ENCODE peak calls at places on chromosomes 11 and 22, in four cellular contexts. T, G, J and R are unnamed samples.

GRCh38 chr11:28849053-28849452 is 740.9 kb downstream of the METTL15 start:
- DNase-seq in T (no peak), G (no peak), J (peak), R (no peak)

GRCh38 chr11:6828103-6828502 is 17.4 kb upstream of the OR10A5 start:
- DNase-seq in T (no peak), G (no peak), J (no peak), R (no peak)

GRCh38 chr11:63837027-63837688 is 1.8 kb upstream of the MARK2 start:
- DNase-seq in T (peak), G (peak), J (peak), R (no peak)

GRCh38 chr11:19931141-19931767 is 218.6 kb downstream of the NAV2 start:
- DNase-seq in T (no peak), G (peak), J (no peak), R (no peak)

GRCh38 chr11:9625728-9626127 is 38.1 kb upstream of the SWAP70 start:
- DNase-seq in T (no peak), G (no peak), J (no peak), R (no peak)

GRCh38 chr11:43924112-43924855 is 18.2 kb upstream of the C11orf96 start:
- DNase-seq in T (no peak), G (no peak), J (no peak), R (no peak)

GRCh38 chr11:73320786-73321325 is 12.8 kb downstream of the ARHGEF17 start:
- DNase-seq in T (no peak), G (peak), J (peak), R (no peak)

GRCh38 chr11:106133529-106133928 is 56.1 kb downstream of the AASDHPPT start:
- DNase-seq in T (peak), G (peak), J (no peak), R (no peak)

GRCh38 chr22:39349506-39349966 is 255 bp upstream of the SYNGR1 start:
- DNase-seq in T (peak), G (no peak), J (no peak), R (no peak)

GRCh38 chr22:40006641-40007040 is 11.9 kb downstream of the FAM83F start:
- DNase-seq in T (no peak), G (no peak), J (no peak), R (no peak)

GRCh38 chr22:31343235-31344191 is 2.6 kb downstream of the PATZ1 start:
- DNase-seq in T (peak), G (peak), J (peak), R (no peak)

GRCh38 chr11:6505577-6506240 is 8.6 kb downstream of the DNHD1 start:
- DNase-seq in T (peak), G (peak), J (peak), R (no peak)

GRCh38 chr11:111417011-111417765 is 38.1 kb upstream of the POU2AF1 start:
- DNase-seq in T (peak), G (no peak), J (no peak), R (no peak)

GRCh38 chr22:22940961-22941605 is 53.5 kb downstream of the IGLL5 start:
- DNase-seq in T (no peak), G (no peak), J (no peak), R (no peak)

GRCh38 chr11:101127348-101127698 is 2.3 kb downstream of the PGR start:
- DNase-seq in T (no peak), G (no peak), J (peak), R (no peak)

GRCh38 chr11:96299155-96299883 is 43.7 kb downstream of the MAML2 start:
- DNase-seq in T (no peak), G (no peak), J (no peak), R (no peak)

GRCh38 chr22:20188567-20188877 is 37.7 kb upstream of the CCDC188 start:
- DNase-seq in T (no peak), G (no peak), J (no peak), R (no peak)

GRCh38 chr22:21931056-21931455 is 21.6 kb downstream of the PPM1F start:
- DNase-seq in T (no peak), G (no peak), J (no peak), R (no peak)

GRCh38 chr11:128689586-128689945 is 4.3 kb upstream of the FLI1 start:
- DNase-seq in T (no peak), G (no peak), J (no peak), R (no peak)

GRCh38 chr22:24432059-24432853 is 4.9 kb downstream of the ADORA2A start:
- DNase-seq in T (peak), G (peak), J (peak), R (no peak)

GRCh38 chr11:131470526-131470925 is 100.1 kb downstream of the NTM start:
- DNase-seq in T (no peak), G (no peak), J (no peak), R (no peak)

GRCh38 chr11:2139118-2139490 is at the start of gene IGF2:
- DNase-seq in T (no peak), G (peak), J (no peak), R (no peak)

GRCh38 chr11:79170289-79170688 is 270.5 kb downstream of the TENM4 start:
- DNase-seq in T (no peak), G (no peak), J (no peak), R (no peak)

GRCh38 chr11:18392434-18393321 is 1.7 kb upstream of the LDHA start:
- DNase-seq in T (no peak), G (no peak), J (peak), R (no peak)

GRCh38 chr11:131449391-131450019 is 79.1 kb downstream of the NTM start:
- DNase-seq in T (no peak), G (no peak), J (no peak), R (no peak)

DNA sequence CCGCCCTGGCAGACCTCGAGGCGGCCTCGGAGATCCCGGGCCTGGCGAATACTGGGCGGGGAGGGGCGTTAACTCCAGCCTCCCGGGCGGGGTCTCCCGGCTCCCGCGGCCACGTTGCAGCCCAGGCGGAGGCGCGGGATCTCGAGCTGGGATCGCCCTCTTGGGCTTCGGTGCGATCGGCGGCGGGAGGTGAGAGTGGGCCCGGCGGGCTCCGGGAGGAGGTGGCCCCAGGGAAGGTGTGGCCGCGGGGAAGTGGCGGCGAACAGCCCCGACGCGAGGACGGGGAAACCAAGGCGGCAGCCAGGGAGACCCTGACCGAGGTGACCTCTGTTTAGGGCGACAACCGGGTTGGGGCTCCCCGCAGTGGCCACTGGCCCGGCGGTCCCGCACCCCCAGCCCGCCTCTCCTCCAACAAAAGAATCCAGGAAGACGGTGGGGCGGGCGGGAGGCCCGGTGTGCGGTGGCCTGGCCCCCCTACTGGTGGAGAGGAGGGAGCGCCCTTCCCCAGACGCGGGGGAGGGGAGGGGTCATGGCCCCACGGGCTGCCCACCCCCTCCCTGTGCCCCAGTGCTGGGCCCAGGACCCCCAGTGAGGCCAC is at the start of gene PHETA2:
- DNase-seq in T (no peak), G (peak), J (no peak), R (no peak)
- TF ChIP-seq CTCF in T (peak), G (peak), J (no peak), R (peak)

DNA sequence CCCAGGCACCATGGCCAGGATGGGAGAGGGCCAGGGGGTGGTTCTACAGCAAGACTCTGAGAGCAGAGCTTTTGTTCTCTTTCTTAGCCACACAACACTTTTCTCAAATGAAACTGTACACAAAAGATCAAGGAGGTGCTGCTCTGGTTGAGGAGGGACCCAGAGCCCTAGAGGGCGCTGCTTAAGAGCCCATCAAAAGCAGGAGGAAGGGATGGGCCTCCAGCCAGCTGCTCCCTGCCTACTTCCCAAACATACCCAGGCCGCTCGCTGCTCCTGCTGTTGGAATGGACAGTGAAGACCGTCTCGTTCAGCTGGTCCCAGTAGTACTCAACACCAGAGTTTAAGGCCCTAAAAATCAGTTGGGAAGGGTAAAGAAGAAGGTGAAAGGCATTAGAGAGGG is 18.4 kb upstream of the CHRM4 start:
- DNase-seq in T (no peak), G (peak), J (no peak), R (no peak)
- TF ChIP-seq CTCF in T (peak), G (peak), J (no peak), R (no peak)

GRCh38 chr11:59144096-59144495 is 1.4 kb downstream of the FAM111A start:
- DNase-seq in T (peak), G (no peak), J (no peak), R (no peak)

GRCh38 chr11:59141673-59142460 is 789 bp upstream of the FAM111A start:
- DNase-seq in T (no peak), G (no peak), J (peak), R (no peak)

GRCh38 chr11:59141191-59141590 is 1.5 kb upstream of the FAM111A start:
- DNase-seq in T (no peak), G (no peak), J (no peak), R (no peak)

GRCh38 chr11:59144579-59145345 is 2.1 kb downstream of the FAM111A start:
- DNase-seq in T (peak), G (peak), J (peak), R (peak)

GRCh38 chr11:59142530-59143507 is at the start of gene FAM111A:
- DNase-seq in T (peak), G (peak), J (peak), R (peak)
- TF ChIP-seq CTCF in T (peak), G (peak), J (no peak), R (peak)

GRCh38 chr11:120473486-120473885 is 38.1 kb upstream of the GRIK4 start:
- DNase-seq in T (no peak), G (no peak), J (no peak), R (no peak)
- TF ChIP-seq CTCF in T (no peak), G (no peak), J (no peak), R (no peak)

DNA sequence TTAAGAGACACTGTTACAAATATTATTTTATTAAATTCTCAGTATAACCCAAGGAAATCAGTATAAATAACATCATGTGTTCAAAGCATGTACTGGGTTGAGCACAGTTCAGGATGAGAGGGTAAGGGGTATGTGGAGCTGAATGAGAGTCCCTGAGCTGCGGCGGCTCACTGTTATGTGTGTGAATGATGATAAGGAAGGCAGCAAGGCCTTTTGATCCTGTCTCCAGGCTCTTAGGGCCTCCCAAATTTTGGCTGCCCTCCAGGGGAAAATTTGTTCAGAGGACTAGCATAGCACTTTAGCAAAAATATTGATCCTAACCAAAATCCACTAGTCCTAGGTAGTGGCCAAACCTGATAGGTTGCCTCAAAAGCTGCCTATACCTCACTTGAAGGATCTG is 86.1 kb upstream of the SPON1 start:
- DNase-seq in T (no peak), G (no peak), J (no peak), R (no peak)
- TF ChIP-seq CTCF in T (no peak), G (no peak), J (no peak), R (no peak)

DNA sequence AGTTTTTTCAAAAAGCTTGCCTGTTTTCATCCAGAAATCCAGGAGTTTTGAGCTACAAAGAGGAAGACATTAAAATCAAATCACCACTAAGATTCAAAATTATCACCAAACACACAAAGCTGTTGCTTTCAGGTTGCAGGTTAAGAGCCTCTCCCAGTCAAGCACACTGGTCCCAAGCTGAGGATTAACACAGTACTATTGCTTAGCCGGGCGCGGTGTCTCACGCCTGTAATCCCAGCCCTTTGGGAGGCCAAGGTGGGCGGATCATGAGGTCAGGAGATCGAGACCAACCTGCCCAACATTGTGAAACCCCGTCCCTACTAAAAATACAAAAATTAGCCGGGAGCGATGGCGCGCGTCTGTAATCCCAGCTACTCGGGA is 1165.1 kb downstream of the LRRC4C start:
- DNase-seq in T (no peak), G (no peak), J (no peak), R (no peak)
- TF ChIP-seq CTCF in T (peak), G (no peak), J (no peak), R (no peak)

GRCh38 chr22:44701187-44701586 is 817 bp upstream of the PRR5 start:
- DNase-seq in T (no peak), G (no peak), J (no peak), R (no peak)

GRCh38 chr22:44703269-44703870 is 1.4 kb downstream of the PRR5 start:
- DNase-seq in T (no peak), G (no peak), J (no peak), R (no peak)

GRCh38 chr22:44704159-44705021 is 2.4 kb downstream of the PRR5 start:
- DNase-seq in T (no peak), G (no peak), J (no peak), R (no peak)

GRCh38 chr22:44701824-44702478 is at the start of gene PRR5:
- DNase-seq in T (peak), G (peak), J (peak), R (peak)

GRCh38 chr22:44702479-44703219 is 645 bp downstream of the PRR5 start:
- DNase-seq in T (no peak), G (peak), J (peak), R (no peak)
- TF ChIP-seq CTCF in T (no peak), G (no peak), J (no peak), R (peak)

GRCh38 chr22:46002757-46003270 is 25.9 kb upstream of the WNT7B start:
- DNase-seq in T (no peak), G (no peak), J (no peak), R (no peak)
- TF ChIP-seq CTCF in T (no peak), G (no peak), J (no peak), R (no peak)

DNA sequence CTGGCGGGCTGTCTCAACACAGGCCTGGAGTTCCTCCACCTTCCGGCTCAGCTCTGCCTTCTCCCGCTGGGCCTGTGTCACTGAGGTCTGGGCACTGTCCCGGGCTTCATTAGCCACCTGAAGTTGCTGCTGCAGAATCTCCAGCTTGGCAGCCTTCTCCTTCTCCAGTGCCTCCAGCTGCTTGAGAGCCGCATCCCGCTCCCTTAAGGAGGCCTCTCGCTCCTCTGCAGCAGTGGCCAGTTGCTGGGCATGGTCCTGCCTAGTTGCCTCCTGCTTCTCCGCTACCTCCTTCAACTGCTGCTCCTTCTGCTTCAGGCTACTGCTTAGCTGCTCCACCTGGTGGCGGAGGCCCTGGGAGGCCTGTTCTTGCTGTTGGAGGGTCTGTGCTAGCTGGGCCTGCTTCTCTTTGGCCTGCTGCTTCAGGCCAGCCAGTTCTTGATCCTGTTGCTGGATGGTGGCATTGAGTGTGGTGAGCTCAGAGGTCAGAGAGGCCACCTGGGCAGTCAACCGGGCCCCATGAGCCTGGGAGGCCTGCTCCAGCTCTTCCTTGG is 16.9 kb downstream of the IL18BP start:
- DNase-seq in T (peak), G (peak), J (no peak), R (no peak)
- TF ChIP-seq CTCF in T (peak), G (peak), J (no peak), R (peak)